ENCODE peak calls at places on chromosomes 7 and 10, in eight cellular contexts. One of them, this sample, is unnamed.

GRCh38 chr7:15236958-15237357 is 324.9 kb downstream of the AGMO start:
- DNase-seq in GM12878: no peak
- DNase-seq in suprapubic skin: no peak
- DNase-seq in HepG2: no peak
- DNase-seq in A549: no peak
- DNase-seq in stomach: no peak
- DNase-seq in sigmoid colon: no peak
- DNase-seq in transverse colon: no peak
- DNase-seq in this sample: no peak

GRCh38 chr10:69728335-69728861 is 73.3 kb upstream of the COL13A1 start:
- DNase-seq in GM12878: no peak
- DNase-seq in suprapubic skin: no peak
- DNase-seq in HepG2: no peak
- DNase-seq in A549: peak
- DNase-seq in stomach: no peak
- DNase-seq in sigmoid colon: no peak
- DNase-seq in transverse colon: no peak
- DNase-seq in this sample: peak

GRCh38 chr7:29609162-29610030 is 45.8 kb downstream of the PRR15 start:
- DNase-seq in GM12878: no peak
- DNase-seq in suprapubic skin: no peak
- DNase-seq in HepG2: peak
- DNase-seq in A549: peak
- DNase-seq in stomach: peak
- DNase-seq in sigmoid colon: no peak
- DNase-seq in transverse colon: peak
- DNase-seq in this sample: no peak

GRCh38 chr10:74332398-74332797 is 181.4 kb downstream of the ADK start:
- DNase-seq in GM12878: no peak
- DNase-seq in suprapubic skin: no peak
- DNase-seq in HepG2: no peak
- DNase-seq in A549: no peak
- DNase-seq in stomach: no peak
- DNase-seq in sigmoid colon: no peak
- DNase-seq in transverse colon: no peak
- DNase-seq in this sample: no peak

GRCh38 chr10:131726967-131727366 is 173.8 kb upstream of the PPP2R2D start:
- DNase-seq in GM12878: no peak
- DNase-seq in suprapubic skin: peak
- DNase-seq in HepG2: no peak
- DNase-seq in A549: no peak
- DNase-seq in stomach: peak
- DNase-seq in sigmoid colon: peak
- DNase-seq in transverse colon: no peak
- DNase-seq in this sample: no peak

GRCh38 chr7:98802088-98802780 is 67.6 kb downstream of the TMEM130 start:
- DNase-seq in GM12878: peak
- DNase-seq in suprapubic skin: no peak
- DNase-seq in HepG2: peak
- DNase-seq in A549: peak
- DNase-seq in stomach: no peak
- DNase-seq in sigmoid colon: no peak
- DNase-seq in transverse colon: peak
- DNase-seq in this sample: no peak

GRCh38 chr10:49222170-49222569 is 34.0 kb upstream of the TMEM273 start:
- DNase-seq in GM12878: no peak
- DNase-seq in suprapubic skin: no peak
- DNase-seq in HepG2: peak
- DNase-seq in A549: peak
- DNase-seq in stomach: no peak
- DNase-seq in sigmoid colon: no peak
- DNase-seq in transverse colon: no peak
- DNase-seq in this sample: no peak

GRCh38 chr10:4650572-4650971 is 175.4 kb upstream of the AKR1E2 start:
- DNase-seq in GM12878: no peak
- DNase-seq in suprapubic skin: no peak
- DNase-seq in HepG2: no peak
- DNase-seq in A549: no peak
- DNase-seq in stomach: no peak
- DNase-seq in sigmoid colon: no peak
- DNase-seq in transverse colon: no peak
- DNase-seq in this sample: no peak

GRCh38 chr10:93463723-93464511 is 18.2 kb downstream of the MYOF start:
- DNase-seq in GM12878: no peak
- DNase-seq in suprapubic skin: no peak
- DNase-seq in HepG2: no peak
- DNase-seq in A549: peak
- DNase-seq in stomach: no peak
- DNase-seq in sigmoid colon: peak
- DNase-seq in transverse colon: peak
- DNase-seq in this sample: no peak

GRCh38 chr10:97355571-97355975 is 21.0 kb upstream of the FRAT2 start:
- DNase-seq in GM12878: no peak
- DNase-seq in suprapubic skin: no peak
- DNase-seq in HepG2: no peak
- DNase-seq in A549: no peak
- DNase-seq in stomach: peak
- DNase-seq in sigmoid colon: no peak
- DNase-seq in transverse colon: peak
- DNase-seq in this sample: peak

GRCh38 chr10:44386546-44387052 is 1.7 kb upstream of the CXCL12 start:
- DNase-seq in GM12878: no peak
- DNase-seq in suprapubic skin: peak
- DNase-seq in HepG2: peak
- DNase-seq in A549: peak
- DNase-seq in stomach: peak
- DNase-seq in sigmoid colon: peak
- DNase-seq in transverse colon: peak
- DNase-seq in this sample: peak

GRCh38 chr10:129658673-129659072 is 191.6 kb downstream of the MGMT start:
- DNase-seq in GM12878: no peak
- DNase-seq in suprapubic skin: no peak
- DNase-seq in HepG2: peak
- DNase-seq in A549: peak
- DNase-seq in stomach: no peak
- DNase-seq in sigmoid colon: no peak
- DNase-seq in transverse colon: no peak
- DNase-seq in this sample: no peak

GRCh38 chr7:21146642-21147423 is 281.1 kb upstream of the SP4 start:
- DNase-seq in GM12878: no peak
- DNase-seq in suprapubic skin: no peak
- DNase-seq in HepG2: no peak
- DNase-seq in A549: no peak
- DNase-seq in stomach: no peak
- DNase-seq in sigmoid colon: no peak
- DNase-seq in transverse colon: no peak
- DNase-seq in this sample: no peak

GRCh38 chr10:62457598-62457997 is 83.4 kb downstream of the ZNF365 start:
- DNase-seq in GM12878: no peak
- DNase-seq in suprapubic skin: no peak
- DNase-seq in HepG2: no peak
- DNase-seq in A549: no peak
- DNase-seq in stomach: no peak
- DNase-seq in sigmoid colon: no peak
- DNase-seq in transverse colon: no peak
- DNase-seq in this sample: no peak

GRCh38 chr7:121398246-121398645 is 2.1 kb upstream of the FAM3C start:
- DNase-seq in GM12878: no peak
- DNase-seq in suprapubic skin: no peak
- DNase-seq in HepG2: peak
- DNase-seq in A549: peak
- DNase-seq in stomach: peak
- DNase-seq in sigmoid colon: no peak
- DNase-seq in transverse colon: no peak
- DNase-seq in this sample: no peak

GRCh38 chr10:132754071-132754470 is 31.9 kb downstream of the NKX6-2 start:
- DNase-seq in GM12878: no peak
- DNase-seq in suprapubic skin: no peak
- DNase-seq in HepG2: no peak
- DNase-seq in A549: no peak
- DNase-seq in stomach: no peak
- DNase-seq in sigmoid colon: no peak
- DNase-seq in transverse colon: no peak
- DNase-seq in this sample: no peak

GRCh38 chr10:115239761-115240160 is 146.6 kb downstream of the ATRNL1 start:
- DNase-seq in GM12878: no peak
- DNase-seq in suprapubic skin: no peak
- DNase-seq in HepG2: no peak
- DNase-seq in A549: no peak
- DNase-seq in stomach: no peak
- DNase-seq in sigmoid colon: no peak
- DNase-seq in transverse colon: no peak
- DNase-seq in this sample: no peak

GRCh38 chr10:16944961-16945360 is 127.7 kb upstream of the RSU1 start:
- DNase-seq in GM12878: no peak
- DNase-seq in suprapubic skin: no peak
- DNase-seq in HepG2: no peak
- DNase-seq in A549: no peak
- DNase-seq in stomach: no peak
- DNase-seq in sigmoid colon: no peak
- DNase-seq in transverse colon: no peak
- DNase-seq in this sample: no peak

GRCh38 chr10:131205556-131205955 is 106.0 kb downstream of the TCERG1L start:
- DNase-seq in GM12878: no peak
- DNase-seq in suprapubic skin: peak
- DNase-seq in HepG2: no peak
- DNase-seq in A549: no peak
- DNase-seq in stomach: peak
- DNase-seq in sigmoid colon: no peak
- DNase-seq in transverse colon: no peak
- DNase-seq in this sample: peak

GRCh38 chr7:2521952-2522591 is 2.5 kb downstream of the LFNG start:
- DNase-seq in GM12878: no peak
- DNase-seq in suprapubic skin: no peak
- DNase-seq in HepG2: no peak
- DNase-seq in A549: peak
- DNase-seq in stomach: no peak
- DNase-seq in sigmoid colon: no peak
- DNase-seq in transverse colon: peak
- DNase-seq in this sample: no peak

DNA sequence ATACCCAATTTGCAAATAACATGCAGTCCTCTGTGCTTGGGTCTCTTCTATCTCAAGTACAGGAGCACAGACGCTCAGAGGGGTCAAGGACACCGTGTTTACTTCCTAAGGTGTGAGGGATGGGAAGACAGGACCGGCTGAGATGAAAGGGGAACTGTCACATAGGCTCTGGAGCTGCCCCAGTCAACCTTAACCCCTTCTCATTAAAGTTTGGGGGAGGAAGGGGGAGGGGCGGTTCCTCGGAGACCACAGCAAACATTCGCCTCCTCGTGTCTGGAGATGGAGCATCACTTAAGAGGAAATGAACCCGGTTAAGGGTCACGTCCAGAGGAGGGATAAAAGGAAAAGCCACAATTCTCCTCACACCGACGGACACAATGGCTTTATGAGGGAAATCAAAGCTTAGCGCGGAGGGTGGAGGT is 1.1 kb downstream of the SH3PXD2A start:
- DNase-seq in GM12878: no peak
- DNase-seq in suprapubic skin: no peak
- DNase-seq in HepG2: peak
- DNase-seq in A549: peak
- DNase-seq in stomach: no peak
- DNase-seq in sigmoid colon: no peak
- DNase-seq in transverse colon: peak
- DNase-seq in this sample: peak
- H3K4me3 ChIP-seq in GM12878: no peak
- H3K4me3 ChIP-seq in suprapubic skin: peak
- H3K4me3 ChIP-seq in HepG2: peak
- H3K4me3 ChIP-seq in A549: peak
- H3K4me3 ChIP-seq in stomach: peak
- H3K4me3 ChIP-seq in sigmoid colon: peak
- H3K4me3 ChIP-seq in transverse colon: peak
- H3K4me3 ChIP-seq in this sample: peak

GRCh38 chr7:46291601-46292150 is 370.6 kb upstream of the IGFBP3 start:
- DNase-seq in GM12878: peak
- DNase-seq in suprapubic skin: no peak
- DNase-seq in HepG2: no peak
- DNase-seq in A549: no peak
- DNase-seq in stomach: no peak
- DNase-seq in sigmoid colon: no peak
- DNase-seq in transverse colon: no peak
- DNase-seq in this sample: no peak
- TF ChIP-seq EP300 in GM12878: peak
- TF ChIP-seq EP300 in suprapubic skin: no peak
- TF ChIP-seq EP300 in HepG2: no peak
- TF ChIP-seq EP300 in A549: no peak
- TF ChIP-seq EP300 in stomach: no peak
- TF ChIP-seq EP300 in sigmoid colon: no peak
- TF ChIP-seq EP300 in transverse colon: no peak
- TF ChIP-seq EP300 in this sample: no peak

DNA sequence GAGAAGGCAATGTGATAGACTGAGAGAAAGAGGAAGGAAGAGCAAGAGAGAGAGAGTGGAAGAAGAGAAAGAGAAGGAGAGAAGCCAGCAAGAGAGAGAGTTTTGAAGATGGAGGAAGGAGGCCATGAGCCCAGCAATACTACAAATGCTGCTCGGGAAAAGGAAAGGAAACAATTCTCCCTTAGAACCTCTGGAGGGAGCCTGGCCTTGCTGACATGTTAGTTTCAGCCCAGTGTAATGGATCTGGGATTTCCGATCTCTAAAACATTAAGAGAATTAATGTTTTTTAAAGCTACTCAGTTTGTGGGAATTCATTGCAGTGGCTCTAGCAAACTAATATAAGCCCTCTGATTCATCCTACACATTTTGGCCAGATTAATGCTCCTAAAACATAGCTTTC is 206.8 kb upstream of the MTPN start:
- DNase-seq in GM12878: no peak
- DNase-seq in suprapubic skin: no peak
- DNase-seq in HepG2: no peak
- DNase-seq in A549: no peak
- DNase-seq in stomach: no peak
- DNase-seq in sigmoid colon: no peak
- DNase-seq in transverse colon: no peak
- DNase-seq in this sample: no peak
- TF ChIP-seq CTCF in GM12878: no peak
- TF ChIP-seq CTCF in suprapubic skin: no peak
- TF ChIP-seq CTCF in HepG2: no peak
- TF ChIP-seq CTCF in A549: no peak
- TF ChIP-seq CTCF in stomach: no peak
- TF ChIP-seq CTCF in sigmoid colon: no peak
- TF ChIP-seq CTCF in transverse colon: no peak
- TF ChIP-seq CTCF in this sample: no peak

DNA sequence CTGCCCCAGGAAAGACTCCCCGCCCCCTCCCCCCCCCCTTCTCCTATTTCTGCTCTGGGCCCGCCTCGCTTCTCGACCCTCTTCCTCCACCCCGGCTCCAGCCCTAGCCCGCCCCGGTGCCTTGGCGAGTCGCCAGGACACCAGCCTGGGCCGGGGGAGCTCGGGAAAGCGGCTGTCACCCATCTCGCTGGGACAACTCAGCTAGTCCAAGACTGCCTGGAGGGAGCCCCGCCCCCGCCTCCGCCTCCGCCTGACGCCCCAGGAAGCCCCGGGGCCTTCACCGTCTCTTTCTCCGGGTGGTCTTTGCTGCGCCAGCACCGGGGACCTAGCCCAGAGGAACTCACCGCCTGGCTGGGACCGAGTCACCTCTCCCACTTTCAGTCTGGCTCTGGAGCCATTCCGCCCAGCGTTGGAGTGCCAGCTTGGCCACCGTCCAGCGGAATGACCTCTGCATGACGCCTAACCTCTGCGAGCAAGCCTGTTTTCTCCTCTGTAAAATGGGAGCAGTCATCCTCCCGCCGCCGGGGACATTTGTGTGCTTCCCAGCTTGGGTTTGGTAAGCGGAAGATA is 1.1 kb upstream of the ZCCHC24 start:
- DNase-seq in GM12878: no peak
- DNase-seq in suprapubic skin: no peak
- DNase-seq in HepG2: no peak
- DNase-seq in A549: no peak
- DNase-seq in stomach: peak
- DNase-seq in sigmoid colon: peak
- DNase-seq in transverse colon: peak
- DNase-seq in this sample: peak
- H3K4me3 ChIP-seq in GM12878: no peak
- H3K4me3 ChIP-seq in suprapubic skin: peak
- H3K4me3 ChIP-seq in HepG2: peak
- H3K4me3 ChIP-seq in A549: peak
- H3K4me3 ChIP-seq in stomach: peak
- H3K4me3 ChIP-seq in sigmoid colon: peak
- H3K4me3 ChIP-seq in transverse colon: peak
- H3K4me3 ChIP-seq in this sample: peak

This sample was measured in ovary.